ENCODE peak calls at places on chromosome X, in seven cellular contexts. Z is NCI-H1694 treated with DMSO at 0.1 percent for 48 hours, F is psoas muscle, Y is neural crest cell, M is non-pigmented ciliary epithelial cell, C is neural progenitor cell, U is left ventricle myocardium superior. G is an unnamed sample.
A peak's percentile ranks its signal among the peaks of the same experiment; 100 is the strongest.

GRCh38 chrX:1181131-1181530 is 31.3 kb downstream of the CRLF2 start:
- DNase-seq in Z (no peak), F (no peak), Y (no peak), M (no peak), C (no peak), U (no peak), G (no peak)

GRCh38 chrX:50054147-50054546 is 131.8 kb downstream of the CLCN5 start:
- DNase-seq in Z (no peak), F (no peak), Y (no peak), M (no peak), C (no peak), U (no peak), G (no peak)

GRCh38 chrX:17559728-17560379 is 177.4 kb upstream of the SCML1 start:
- DNase-seq in Z (no peak), F (no peak), Y (no peak), M (no peak), C (peak; percentile 26), U (no peak), G (no peak)

GRCh38 chrX:134999469-134999868 is 8.7 kb downstream of the SMIM10 start:
- DNase-seq in Z (peak; percentile 81), F (no peak), Y (no peak), M (peak; percentile 14), C (peak; percentile 19), U (no peak), G (no peak)

GRCh38 chrX:16462912-16463311 is 187.0 kb upstream of the S100G start:
- DNase-seq in Z (no peak), F (no peak), Y (no peak), M (no peak), C (no peak), U (no peak), G (no peak)

GRCh38 chrX:43707812-43708548 is 51.9 kb downstream of the MAOA start:
- DNase-seq in Z (no peak), F (peak; percentile 32), Y (no peak), M (no peak), C (no peak), U (peak; percentile 62), G (no peak)

GRCh38 chrX:108034725-108035124 is 10.1 kb upstream of the VSIG1 start:
- DNase-seq in Z (no peak), F (no peak), Y (no peak), M (no peak), C (no peak), U (no peak), G (no peak)

GRCh38 chrX:16239211-16239610 is 71.9 kb downstream of the MAGEB17 start:
- DNase-seq in Z (no peak), F (no peak), Y (no peak), M (peak; percentile 72), C (no peak), U (no peak), G (no peak)